ENCODE peak calls at places on chromosomes 6 and 20, in seven cellular contexts. W, K, D, M, B, V and Q are unnamed samples.

GRCh38 chr6:40903456-40903855 is 135.6 kb downstream of the UNC5CL start:
- DNase-seq in D (no peak), K (no peak), M (no peak), W (no peak), B (no peak), V (no peak), Q (no peak)

GRCh38 chr6:146985966-146986365 is 218.3 kb upstream of the STXBP5 start:
- DNase-seq in W (no peak), K (no peak), V (no peak), D (no peak), M (no peak), B (no peak), Q (no peak)

GRCh38 chr6:127058027-127058426 is 60.4 kb upstream of the RSPO3 start:
- DNase-seq in D (no peak), V (no peak), M (no peak), W (no peak), B (no peak), K (peak; percentile 48), Q (no peak)

GRCh38 chr6:2764610-2765165 is 505 bp upstream of the WRNIP1 start:
- DNase-seq in D (no peak), M (peak; percentile 65), K (peak; percentile 70), V (peak; percentile 46), B (peak; percentile 58), W (peak; percentile 59), Q (peak; percentile 16)

GRCh38 chr20:36506253-36506652 is 35.1 kb upstream of the MYL9 start:
- DNase-seq in D (no peak), W (no peak), B (no peak), M (no peak), V (no peak), K (no peak), Q (no peak)

GRCh38 chr20:54105653-54106052 is 35.3 kb upstream of the BCAS1 start:
- DNase-seq in W (no peak), B (no peak), V (no peak), D (no peak), M (no peak), K (no peak), Q (peak; percentile 52)

GRCh38 chr6:137370871-137371633 is 123.1 kb downstream of the OLIG3 start:
- DNase-seq in K (no peak), V (no peak), B (no peak), W (no peak), D (no peak), M (no peak), Q (no peak)

GRCh38 chr6:7148100-7148822 is 40.5 kb downstream of the RREB1 start:
- DNase-seq in D (no peak), M (no peak), W (no peak), V (no peak), B (no peak), K (peak; percentile 79), Q (peak; percentile 71)

GRCh38 chr20:21312813-21313471 is 9.8 kb downstream of the XRN2 start:
- DNase-seq in M (no peak), W (no peak), B (no peak), V (no peak), D (no peak), K (no peak), Q (no peak)

GRCh38 chr6:162237331-162237730 is 490.2 kb downstream of the PRKN start:
- DNase-seq in B (no peak), D (no peak), K (no peak), M (no peak), W (no peak), V (no peak), Q (no peak)
- H3K27ac ChIP-seq in B (no peak overlapping the region), D (no peak overlapping the region), K (no peak overlapping the region), M (no peak overlapping the region), W (no peak overlapping the region), V (no peak overlapping the region), Q (no peak overlapping the region)

GRCh38 chr6:125341460-125341859 is 39.7 kb upstream of the HDDC2 start:
- DNase-seq in M (no peak), V (no peak), W (no peak), D (no peak), K (no peak), B (no peak), Q (no peak)

GRCh38 chr6:125346926-125347563 is 45.3 kb upstream of the HDDC2 start:
- DNase-seq in M (no peak), V (no peak), W (no peak), D (no peak), B (no peak), K (no peak), Q (no peak)

GRCh38 chr6:125340946-125341345 is 39.2 kb upstream of the HDDC2 start:
- DNase-seq in D (no peak), W (no peak), K (no peak), M (no peak), B (no peak), V (no peak), Q (no peak)

GRCh38 chr6:125346143-125346925 is 44.6 kb upstream of the HDDC2 start:
- DNase-seq in B (no peak), V (no peak), K (no peak), M (no peak), W (no peak), D (no peak), Q (no peak)
- H3K27ac ChIP-seq in B (no peak overlapping the region), V (peak overlapping the region; percentile 63), K (no peak overlapping the region), M (no peak overlapping the region), W (no peak overlapping the region), D (no peak overlapping the region), Q (no peak overlapping the region)

GRCh38 chr6:87243812-87244211 is 78.6 kb upstream of the SMIM8 start:
- DNase-seq in B (no peak), M (no peak), W (no peak), D (no peak), V (no peak), K (no peak), Q (no peak)

GRCh38 chr6:87244380-87244779 is 78.0 kb upstream of the SMIM8 start:
- DNase-seq in B (no peak), M (no peak), W (no peak), D (no peak), K (peak; percentile 19), V (no peak), Q (no peak)

GRCh38 chr6:87237804-87238203 is 82.4 kb downstream of the ZNF292 start:
- DNase-seq in V (no peak), M (no peak), W (no peak), D (no peak), B (no peak), K (peak; percentile 45), Q (no peak)

DNA sequence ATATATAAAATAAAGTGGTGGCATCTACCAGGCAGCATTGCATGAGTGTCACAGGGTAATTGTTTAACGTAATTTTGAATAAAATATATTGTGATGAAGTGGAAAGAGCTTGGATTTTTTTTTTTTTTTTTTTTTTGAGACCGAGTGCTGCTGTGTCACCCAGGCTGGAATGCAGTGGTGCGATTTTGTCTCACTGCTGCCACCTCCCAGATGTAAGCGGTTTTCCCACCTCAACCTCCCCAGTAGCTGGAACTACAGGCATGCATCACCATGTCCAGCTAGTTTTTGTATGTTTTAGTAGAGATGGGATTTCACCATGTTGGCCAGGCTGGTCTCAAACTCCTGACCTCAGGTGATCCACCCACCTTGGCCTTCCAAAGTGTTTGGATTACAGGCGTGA is 81.1 kb upstream of the SMIM8 start:
- DNase-seq in W (no peak), M (no peak), V (no peak), B (no peak), K (no peak), D (no peak), Q (no peak)
- H3K27ac ChIP-seq in W (no peak overlapping the region), M (no peak overlapping the region), V (no peak overlapping the region), B (no peak overlapping the region), K (no peak overlapping the region), D (no peak overlapping the region), Q (no peak overlapping the region)

GRCh38 chr20:39038495-39038894 is 76.4 kb downstream of the DHX35 start:
- DNase-seq in W (no peak), K (no peak), D (no peak), V (no peak), M (no peak), B (no peak), Q (no peak)

GRCh38 chr20:39040116-39040515 is 78.0 kb downstream of the DHX35 start:
- DNase-seq in M (no peak), K (no peak), V (no peak), D (no peak), W (no peak), B (no peak), Q (no peak)

GRCh38 chr20:39041067-39041466 is 78.9 kb downstream of the DHX35 start:
- DNase-seq in B (no peak), D (no peak), M (no peak), K (no peak), V (no peak), W (no peak), Q (no peak)

GRCh38 chr20:39038047-39038446 is 75.9 kb downstream of the DHX35 start:
- DNase-seq in V (no peak), B (no peak), K (no peak), W (no peak), D (no peak), M (no peak), Q (no peak)

GRCh38 chr20:39039261-39039660 is 77.1 kb downstream of the DHX35 start:
- DNase-seq in B (no peak), K (no peak), W (no peak), V (no peak), D (no peak), M (no peak), Q (no peak)
- H3K27ac ChIP-seq in B (no peak overlapping the region), K (peak overlapping the region; percentile 29), W (no peak overlapping the region), V (no peak overlapping the region), D (no peak overlapping the region), M (no peak overlapping the region), Q (no peak overlapping the region)

DNA sequence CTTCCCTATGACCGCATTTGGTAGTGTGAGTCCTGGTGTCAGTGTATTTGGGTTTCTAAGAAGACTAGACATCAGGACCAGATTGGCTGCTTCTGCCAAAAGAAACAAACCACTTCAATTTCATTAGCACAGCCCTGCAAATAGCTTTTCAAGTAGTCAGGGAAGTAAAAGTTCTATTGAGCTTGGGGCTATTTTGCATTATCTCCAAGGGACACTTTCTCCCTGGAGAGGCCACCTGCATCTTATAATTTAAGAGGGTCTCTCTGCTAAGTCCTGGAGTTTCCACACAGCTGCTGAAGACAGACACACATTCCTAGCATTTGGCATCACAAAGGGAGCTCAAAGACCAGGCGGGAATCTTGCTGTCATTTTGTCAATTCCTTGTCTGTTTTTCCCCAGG is 141.2 kb downstream of the BMP2 start:
- DNase-seq in V (no peak), K (no peak), D (no peak), W (no peak), M (no peak), B (no peak), Q (no peak)
- H3K27ac ChIP-seq in V (no peak overlapping the region), K (no peak overlapping the region), D (no peak overlapping the region), W (no peak overlapping the region), M (no peak overlapping the region), B (no peak overlapping the region), Q (no peak overlapping the region)

DNA sequence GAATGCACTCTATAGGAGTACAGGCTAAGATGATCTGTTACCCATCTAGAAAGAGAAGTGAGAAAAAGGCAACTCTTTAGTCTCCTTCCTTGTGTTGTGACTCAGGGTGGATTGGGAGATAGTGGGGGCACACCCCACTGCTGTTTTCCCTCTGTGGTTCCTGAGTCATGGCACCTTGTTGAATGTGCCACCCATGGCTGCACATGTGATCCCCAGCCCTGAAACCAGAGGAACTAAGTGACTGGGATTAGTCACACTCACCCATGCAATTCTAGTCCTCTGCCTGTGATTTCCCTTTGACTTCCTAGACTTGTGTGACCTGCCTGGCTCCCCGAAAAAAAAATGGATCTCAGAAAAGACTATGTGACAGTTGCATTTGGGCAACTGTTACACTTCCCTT is 48.6 kb upstream of the HTR1B start:
- DNase-seq in W (no peak), M (no peak), D (no peak), V (no peak), B (no peak), K (no peak), Q (no peak)
- H3K27ac ChIP-seq in W (no peak overlapping the region), M (no peak overlapping the region), D (no peak overlapping the region), V (no peak overlapping the region), B (no peak overlapping the region), K (no peak overlapping the region), Q (no peak overlapping the region)